ENCODE peak calls at places on chromosomes 12 and 14, in ten cellular contexts. K is stomach, Q is spleen, V is uterus, Z is A549, L is breast epithelium, T is upper lobe of left lung, J is ovary, S is transverse colon, N is HCT116. X is an unnamed sample.

GRCh38 chr12:128267651-128268347 is 829 bp downstream of the TMEM132C start:
- DNase-seq in K (no peak), Q (no peak), V (no peak), Z (no peak), L (no peak), T (no peak), J (no peak), S (no peak), N (no peak), X (no peak)

GRCh38 chr12:117343296-117343695 is 18.1 kb downstream of the NOS1 start:
- DNase-seq in K (no peak), Q (no peak), V (no peak), Z (no peak), L (no peak), T (no peak), J (no peak), S (no peak), N (no peak), X (no peak)

GRCh38 chr14:91942946-91943345 is 4.5 kb downstream of the FBLN5 start:
- DNase-seq in K (no peak), Q (no peak), V (no peak), Z (no peak), L (no peak), T (no peak), J (no peak), S (no peak), N (no peak), X (peak; percentile 50)

GRCh38 chr14:33767721-33768457 is 183.0 kb downstream of the EGLN3 start:
- DNase-seq in K (no peak), Q (no peak), V (no peak), Z (no peak), L (no peak), T (no peak), J (no peak), S (no peak), N (no peak), X (no peak)

GRCh38 chr14:63543000-63543825 is at the start of gene PPP2R5E:
- DNase-seq in K (peak; percentile 98), Q (peak; percentile 98), V (peak; percentile 98), Z (peak; percentile 96), L (peak; percentile 99), T (peak; percentile 97), J (peak; percentile 98), S (peak; percentile 99), N (peak; percentile 98), X (peak; percentile 99)

GRCh38 chr12:48969160-48969771 is 2.3 kb downstream of the WNT10B start:
- DNase-seq in K (no peak), Q (no peak), V (no peak), Z (no peak), L (no peak), T (no peak), J (no peak), S (no peak), N (no peak), X (no peak)

GRCh38 chr12:99824900-99825562 is 159.7 kb downstream of the ANKS1B start:
- DNase-seq in K (no peak), Q (no peak), V (no peak), Z (no peak), L (no peak), T (no peak), J (no peak), S (no peak), N (no peak), X (no peak)

GRCh38 chr14:89425931-89426330 is 8.9 kb upstream of the FOXN3 start:
- DNase-seq in K (no peak), Q (no peak), V (no peak), Z (no peak), L (no peak), T (no peak), J (no peak), S (peak; percentile 33), N (peak; percentile 48), X (no peak)

GRCh38 chr14:101022121-101022520 is 118.6 kb upstream of the RTL1 start:
- DNase-seq in K (peak; percentile 17), Q (peak; percentile 38), V (peak; percentile 5), Z (no peak), L (peak; percentile 11), T (no peak), J (no peak), S (no peak), N (no peak), X (no peak)

GRCh38 chr14:34181308-34181707 is 230.4 kb upstream of the EGLN3 start:
- DNase-seq in K (no peak), Q (no peak), V (no peak), Z (no peak), L (no peak), T (no peak), J (no peak), S (no peak), N (no peak), X (no peak)

DNA sequence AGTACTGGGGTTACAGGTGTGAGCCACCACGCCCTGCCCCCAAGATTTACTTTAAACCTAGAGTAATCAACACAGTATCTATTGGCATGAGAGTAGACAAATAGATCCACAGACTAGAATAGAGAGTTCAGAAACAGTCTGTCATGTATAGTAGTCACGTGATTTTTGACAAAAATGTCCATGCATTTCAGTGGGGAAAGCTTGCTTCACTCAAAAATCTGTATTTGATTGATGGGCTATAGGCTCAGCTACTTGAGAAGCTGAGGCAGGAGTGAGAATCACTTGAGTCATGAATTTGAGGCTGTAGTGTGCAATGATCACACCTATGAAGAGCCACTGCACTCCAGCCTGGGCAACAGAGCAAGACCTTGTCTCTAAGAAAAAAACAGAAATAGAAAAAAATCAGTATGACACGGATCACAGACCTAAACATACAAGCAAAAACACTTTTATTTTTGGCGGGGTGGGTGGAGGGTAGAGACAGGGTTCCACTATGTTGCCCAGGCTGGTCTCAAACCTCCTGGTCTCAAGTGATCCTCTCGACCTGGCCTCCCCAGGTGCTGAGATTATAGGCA is 7.6 kb upstream of the ORAI1 start:
- DNase-seq in K (no peak), Q (no peak), V (no peak), Z (no peak), L (no peak), T (no peak), J (no peak), S (no peak), N (no peak), X (no peak)
- H3K4me3 ChIP-seq in K (no peak overlapping the region), Q (no peak overlapping the region), V (no peak overlapping the region), Z (no peak overlapping the region), L (no peak overlapping the region), T (no peak overlapping the region), J (no peak overlapping the region), S (no peak overlapping the region), N (no peak overlapping the region), X (no peak overlapping the region)

DNA sequence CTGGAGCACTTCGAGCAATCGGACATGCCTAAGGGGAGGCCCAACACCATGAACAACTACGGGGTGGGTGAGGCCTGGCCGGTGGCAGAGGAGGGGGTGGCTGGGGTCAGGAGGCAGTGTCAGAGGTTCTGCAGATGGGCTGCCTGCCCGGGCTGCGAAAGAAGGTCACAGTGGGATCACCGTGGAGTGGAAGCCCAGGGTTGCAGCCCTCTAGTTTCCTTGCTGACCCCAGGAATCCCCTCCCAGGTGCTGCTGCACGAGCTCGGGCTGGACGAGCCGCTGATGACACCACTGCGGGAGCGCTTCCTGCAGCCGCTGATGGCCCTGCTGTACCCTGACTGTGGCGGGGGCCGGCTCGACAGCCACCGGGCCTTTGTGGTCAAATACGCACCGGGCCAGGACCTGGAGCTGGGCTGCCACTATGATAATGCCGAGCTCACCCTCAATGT is 1.9 kb upstream of the ARL6IP4 start:
- DNase-seq in K (no peak), Q (peak; percentile 78), V (no peak), Z (no peak), L (no peak), T (peak; percentile 81), J (peak; percentile 33), S (no peak), N (no peak), X (no peak)
- TF ChIP-seq POLR2A in K (no peak), Q (no peak), V (no peak), Z (no peak), L (no peak), T (no peak), J (no peak), S (no peak), N (no peak), X (no peak)

GRCh38 chr12:126873701-126874100 is 1393.3 kb upstream of the TMEM132C start:
- DNase-seq in K (no peak), Q (no peak), V (no peak), Z (no peak), L (no peak), T (no peak), J (no peak), S (no peak), N (no peak), X (no peak)
- TF ChIP-seq CTCF in K (no peak), Q (no peak), V (no peak), Z (no peak), L (no peak), T (no peak), J (no peak), S (no peak), N (no peak), X (no peak)

DNA sequence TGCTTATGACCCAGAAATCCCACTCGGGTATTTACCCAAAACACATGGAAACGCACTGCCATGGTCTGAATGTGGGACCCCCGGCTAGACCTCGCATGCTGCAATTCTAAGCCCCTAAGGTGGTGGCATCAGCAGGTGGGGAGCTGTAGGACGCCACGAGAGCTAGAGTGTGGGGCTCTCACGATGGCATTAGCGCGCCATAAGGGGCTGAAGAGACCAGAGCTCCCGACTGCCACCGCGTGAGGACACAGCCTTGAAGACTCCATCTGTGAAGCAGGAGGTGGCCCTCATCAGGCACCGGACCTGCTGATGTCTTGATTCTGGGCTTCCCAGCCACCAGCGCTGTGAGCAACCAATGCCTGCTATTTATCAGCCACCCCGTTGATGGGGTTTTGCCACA is 40.3 kb downstream of the RIMBP2 start:
- DNase-seq in K (no peak), Q (peak; percentile 57), V (no peak), Z (no peak), L (no peak), T (no peak), J (no peak), S (no peak), N (no peak), X (no peak)
- H3K4me3 ChIP-seq in K (no peak overlapping the region), Q (no peak overlapping the region), V (no peak overlapping the region), Z (no peak overlapping the region), L (no peak overlapping the region), T (no peak overlapping the region), J (no peak overlapping the region), S (no peak overlapping the region), N (no peak overlapping the region), X (no peak overlapping the region)

GRCh38 chr14:23638414-23639047 is 2.4 kb downstream of the DHRS2 start:
- DNase-seq in K (no peak), Q (no peak), V (no peak), Z (no peak), L (no peak), T (no peak), J (no peak), S (no peak), N (no peak), X (no peak)

GRCh38 chr14:23639891-23640523 is 3.8 kb downstream of the DHRS2 start:
- DNase-seq in K (no peak), Q (no peak), V (no peak), Z (no peak), L (no peak), T (no peak), J (no peak), S (no peak), N (no peak), X (no peak)

GRCh38 chr14:23633160-23633701 is 2.9 kb upstream of the DHRS2 start:
- DNase-seq in K (no peak), Q (no peak), V (no peak), Z (peak; percentile 18), L (peak; percentile 16), T (no peak), J (no peak), S (no peak), N (no peak), X (peak; percentile 79)

GRCh38 chr14:23639048-23639890 is 3.1 kb downstream of the DHRS2 start:
- DNase-seq in K (no peak), Q (no peak), V (no peak), Z (no peak), L (peak; percentile 15), T (peak; percentile 72), J (no peak), S (no peak), N (no peak), X (peak; percentile 79)

GRCh38 chr14:23636317-23637211 is at the start of gene DHRS2:
- DNase-seq in K (no peak), Q (no peak), V (no peak), Z (no peak), L (peak; percentile 13), T (no peak), J (no peak), S (no peak), N (peak; percentile 10), X (peak; percentile 59)
- TF ChIP-seq POLR2A in K (no peak), Q (no peak), V (no peak), Z (no peak), L (no peak), T (no peak), J (no peak), S (no peak), N (peak; percentile 93), X (no peak)

X was measured in lower leg skin.